ENCODE peak calls at places on chromosomes 3 and 15, in ten cellular contexts. G is AG04450; R is brain microvascular endothelial cell; M is astrocyte; H is bronchial epithelial cell; W is endothelial cell; T is Calu3; F is fibroblast of pulmonary artery; E is CD14-positive monocyte; V is CD4-positive, alpha-beta T cell. C is an unnamed sample.

GRCh38 chr15:67049351-67050044 is 15.9 kb upstream of the SMAD3 start:
- DNase-seq in E (no peak), F (peak), T (peak), V (no peak), H (peak), R (peak), G (no peak), M (peak), W (no peak), C (peak)

GRCh38 chr3:23455775-23456174 is 252.6 kb downstream of the UBE2E2 start:
- DNase-seq in H (peak), R (peak), E (no peak), V (no peak), F (peak), W (no peak), M (peak), T (no peak), G (peak), C (peak)

GRCh38 chr3:24003466-24003865 is 58.4 kb downstream of the NR1D2 start:
- DNase-seq in T (no peak), V (no peak), R (no peak), H (no peak), E (no peak), W (no peak), M (no peak), F (no peak), G (no peak), C (no peak)

GRCh38 chr3:181710581-181711255 is 1.0 kb upstream of the SOX2 start:
- DNase-seq in H (no peak), M (peak), F (no peak), R (no peak), W (no peak), G (no peak), V (no peak), E (no peak), T (no peak), C (no peak)

GRCh38 chr15:39153718-39154117 is 427.2 kb upstream of the THBS1 start:
- DNase-seq in H (no peak), E (no peak), G (no peak), F (no peak), V (no peak), R (no peak), T (peak), W (no peak), M (no peak), C (peak)

GRCh38 chr3:117926819-117927218 is 1107.8 kb downstream of the IGSF11 start:
- DNase-seq in G (no peak), R (no peak), F (no peak), T (no peak), E (no peak), V (no peak), W (no peak), M (no peak), H (no peak), C (no peak)

GRCh38 chr15:77025941-77026411 is 31.1 kb downstream of the PSTPIP1 start:
- DNase-seq in F (no peak), E (peak), T (no peak), M (no peak), H (no peak), R (no peak), G (no peak), V (no peak), W (no peak), C (no peak)

GRCh38 chr3:69072928-69073327 is 7.2 kb downstream of the UBA3 start:
- DNase-seq in R (no peak), E (no peak), M (no peak), F (no peak), H (no peak), G (no peak), W (no peak), V (no peak), T (no peak), C (no peak)

GRCh38 chr15:61186905-61187865 is 41.9 kb downstream of the RORA start:
- DNase-seq in E (no peak), F (peak), G (no peak), T (no peak), W (no peak), R (no peak), V (no peak), M (peak), H (no peak), C (no peak)

GRCh38 chr15:77028451-77029165 is 33.7 kb downstream of the PSTPIP1 start:
- DNase-seq in T (no peak), R (no peak), E (peak), W (peak), F (no peak), M (no peak), G (no peak), H (no peak), V (no peak), C (no peak)

GRCh38 chr15:79066391-79067090 is 24.0 kb downstream of the RASGRF1 start:
- DNase-seq in G (no peak), V (no peak), F (no peak), T (no peak), W (no peak), M (no peak), R (no peak), H (no peak), E (no peak), C (no peak)

GRCh38 chr3:100429187-100429586 is 27.8 kb downstream of the LNP1 start:
- DNase-seq in T (no peak), W (no peak), V (no peak), G (no peak), R (no peak), H (no peak), M (no peak), F (no peak), E (no peak), C (no peak)

GRCh38 chr3:137692803-137693431 is 71.2 kb upstream of the SOX14 start:
- DNase-seq in M (no peak), V (no peak), E (no peak), W (peak), G (no peak), T (peak), R (no peak), H (peak), F (no peak), C (peak)

GRCh38 chr3:159763466-159764210 is 225.0 kb upstream of the IL12A start:
- DNase-seq in H (peak), G (peak), M (peak), W (peak), T (peak), R (peak), F (peak), E (no peak), V (no peak), C (peak)

GRCh38 chr3:164417955-164418354 is 660.3 kb downstream of the SI start:
- DNase-seq in H (no peak), M (no peak), E (no peak), W (no peak), R (no peak), F (no peak), T (no peak), G (no peak), V (no peak), C (no peak)

DNA sequence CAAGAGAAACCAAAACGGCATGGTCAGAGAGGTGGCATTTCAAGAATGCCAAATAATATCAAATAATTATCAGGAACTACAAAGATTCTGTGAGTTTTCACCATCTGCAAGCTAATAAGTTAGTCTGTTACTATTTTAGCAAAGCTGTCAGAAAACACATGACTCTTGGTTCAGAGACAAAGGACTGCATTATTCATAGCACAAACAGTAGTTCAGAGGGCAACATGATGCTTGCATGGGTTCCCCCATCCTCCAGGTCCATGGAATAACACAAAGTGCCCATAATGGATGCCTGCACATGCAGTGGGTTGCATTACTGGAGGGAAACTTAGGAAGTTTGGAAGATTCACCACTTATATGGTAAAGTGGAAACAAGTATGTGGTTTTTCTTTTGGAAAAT is 228.8 kb upstream of the ALCAM start:
- DNase-seq in R (no peak), W (no peak), F (peak), T (no peak), G (no peak), M (no peak), V (no peak), H (no peak), E (no peak), C (no peak)
- TF ChIP-seq CTCF in R (no peak), W (no peak), F (no peak), T (no peak), G (no peak), M (no peak), V (no peak), H (no peak), E (no peak), C (no peak)

DNA sequence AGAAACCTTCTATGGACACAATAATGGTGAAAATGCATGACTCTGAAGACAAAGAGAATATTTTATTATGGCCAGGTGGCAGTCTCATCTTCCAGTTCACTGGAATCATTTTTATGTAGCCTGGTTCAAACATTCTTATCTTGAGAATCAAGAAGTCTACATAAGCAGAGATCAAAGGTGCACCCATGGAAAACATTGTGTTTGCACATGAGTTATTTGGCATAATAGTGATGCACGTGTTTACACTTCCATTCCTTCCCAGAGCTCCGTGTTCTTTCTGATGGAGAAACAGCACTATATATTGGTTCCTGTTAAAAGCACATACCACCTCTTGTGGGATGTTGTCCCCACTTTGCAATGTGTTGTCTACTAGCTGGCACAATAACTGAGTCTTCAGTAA is 572.2 kb downstream of the GRM7 start:
- DNase-seq in F (no peak), E (no peak), R (no peak), T (no peak), V (no peak), M (no peak), G (no peak), W (no peak), H (no peak), C (no peak)
- TF ChIP-seq CTCF in F (no peak), E (no peak), R (no peak), T (no peak), V (no peak), M (no peak), G (no peak), W (no peak), H (no peak), C (no peak)

DNA sequence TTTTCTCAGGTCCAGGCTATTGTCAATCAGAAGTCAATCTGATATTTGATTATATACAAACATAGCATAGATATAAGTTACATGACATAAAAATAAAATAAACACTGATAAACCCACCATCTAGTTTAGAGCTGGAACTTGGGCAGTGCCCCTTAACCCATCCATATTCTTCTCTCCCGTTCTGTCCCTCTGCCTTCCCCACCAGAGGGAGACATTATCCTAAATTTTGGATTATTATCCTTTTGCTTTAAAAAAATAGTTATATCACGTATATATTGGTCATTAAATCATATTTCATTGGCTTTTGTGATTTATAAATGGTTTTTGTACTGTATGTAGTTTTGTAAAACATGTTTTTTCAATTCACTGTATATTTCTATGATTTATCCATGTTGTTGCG is 107.9 kb downstream of the GMPS start:
- DNase-seq in G (no peak), V (no peak), H (no peak), R (no peak), E (no peak), W (no peak), M (no peak), F (no peak), T (no peak), C (peak)
- TF ChIP-seq CTCF in G (peak), V (no peak), H (no peak), R (peak), E (no peak), W (no peak), M (peak), F (peak), T (no peak), C (peak)

GRCh38 chr3:65712156-65712555 is 326.6 kb downstream of the MAGI1 start:
- DNase-seq in M (peak), H (no peak), W (no peak), G (peak), E (no peak), V (no peak), R (no peak), T (no peak), F (peak), C (no peak)
- TF ChIP-seq CTCF in M (no peak), H (no peak), W (no peak), G (no peak), E (no peak), V (no peak), R (no peak), T (no peak), F (no peak), C (no peak)

GRCh38 chr3:128317698-128318231 is 148.9 kb downstream of the DNAJB8 start:
- DNase-seq in F (peak), V (no peak), R (no peak), E (peak), H (no peak), W (no peak), M (no peak), T (no peak), G (no peak), C (no peak)
- TF ChIP-seq CTCF in F (no peak), V (no peak), R (no peak), E (no peak), H (no peak), W (no peak), M (no peak), T (no peak), G (no peak), C (no peak)

GRCh38 chr3:163056874-163057497 is 1560.4 kb downstream of the OTOL1 start:
- DNase-seq in F (peak), M (no peak), H (peak), E (no peak), V (no peak), W (peak), R (peak), T (peak), G (peak), C (peak)
- TF ChIP-seq CTCF in F (peak), M (peak), H (peak), E (peak), V (no peak), W (peak), R (peak), T (peak), G (peak), C (peak)

GRCh38 chr15:69032703-69033373 is 18.3 kb downstream of the NOX5 start:
- DNase-seq in G (no peak), V (no peak), H (no peak), T (no peak), E (no peak), W (no peak), F (no peak), M (no peak), R (no peak), C (no peak)

GRCh38 chr15:69032006-69032405 is 17.5 kb downstream of the NOX5 start:
- DNase-seq in V (no peak), F (no peak), M (no peak), G (no peak), H (no peak), W (no peak), R (no peak), T (no peak), E (no peak), C (peak)

GRCh38 chr15:69034352-69034751 is 19.9 kb downstream of the NOX5 start:
- DNase-seq in H (peak), R (peak), M (peak), G (peak), W (no peak), E (no peak), T (no peak), V (no peak), F (peak), C (peak)

GRCh38 chr15:69027976-69028518 is 13.6 kb downstream of the NOX5 start:
- DNase-seq in G (no peak), V (no peak), W (no peak), E (no peak), T (no peak), F (no peak), M (no peak), H (no peak), R (no peak), C (no peak)

GRCh38 chr15:69031013-69032001 is 16.8 kb downstream of the NOX5 start:
- DNase-seq in G (no peak), M (peak), W (peak), E (peak), T (peak), V (no peak), H (peak), R (peak), F (peak), C (peak)
- TF ChIP-seq CTCF in G (peak), M (no peak), W (peak), E (peak), T (peak), V (peak), H (peak), R (peak), F (peak), C (peak)

DNA sequence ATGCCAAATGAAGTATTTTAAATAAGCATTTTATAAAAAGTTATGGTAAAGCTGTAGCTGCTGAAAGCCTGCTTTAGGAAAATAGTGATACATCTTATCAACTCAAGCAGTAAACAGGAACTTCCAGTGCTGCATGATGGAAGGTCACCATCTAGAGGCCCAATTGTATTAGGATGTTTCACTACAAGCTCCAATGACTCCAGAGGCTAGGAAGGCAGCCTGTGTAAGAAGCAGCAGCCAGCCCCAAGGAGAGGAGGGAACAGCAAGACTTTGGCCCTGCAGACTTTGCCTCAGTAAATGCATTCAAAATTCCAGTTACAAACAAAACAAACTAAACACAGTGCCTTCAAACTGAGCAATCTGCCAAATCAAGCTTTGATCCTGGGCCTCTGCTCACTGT is 32.1 kb downstream of the ILDR1 start:
- DNase-seq in T (no peak), R (no peak), G (no peak), E (no peak), V (no peak), W (no peak), M (no peak), H (peak), F (peak), C (peak)
- TF ChIP-seq CTCF in T (no peak), R (no peak), G (no peak), E (peak), V (no peak), W (no peak), M (no peak), H (peak), F (no peak), C (peak)

DNA sequence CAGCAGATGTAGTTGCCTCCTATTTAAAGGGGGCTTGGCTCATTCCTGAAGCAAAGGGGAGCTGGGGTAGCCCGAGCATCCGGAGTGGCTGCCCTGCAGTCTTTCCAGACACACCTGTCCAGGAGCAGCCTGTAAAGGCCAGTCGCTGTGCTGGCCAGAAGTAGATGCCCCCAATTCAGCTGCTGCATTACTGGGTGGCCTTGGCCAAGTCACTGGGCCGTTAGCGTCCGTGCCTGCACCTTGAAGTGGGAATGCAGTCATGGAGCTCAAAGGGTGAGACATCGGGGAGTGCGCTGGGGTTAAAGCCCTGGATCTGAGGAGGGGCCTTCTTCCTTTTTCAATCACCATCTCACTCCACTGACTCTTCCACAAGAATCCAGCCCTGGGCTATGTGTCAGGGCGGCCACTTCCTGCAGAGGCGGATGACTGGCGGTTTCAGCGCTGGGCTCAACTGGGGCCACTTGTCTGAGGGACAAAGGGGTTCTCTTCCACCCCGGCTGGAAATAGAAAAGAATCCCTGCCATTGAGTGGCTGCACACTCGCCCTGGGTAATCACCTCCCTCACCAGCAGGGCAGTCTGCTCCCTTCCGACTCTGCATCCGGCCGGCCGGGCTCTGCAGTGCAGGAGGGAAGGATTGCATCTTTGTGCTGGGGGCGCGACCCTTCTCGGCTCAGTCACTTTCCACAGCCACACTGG is 11.8 kb downstream of the ALDH1A3 start:
- DNase-seq in G (no peak), W (peak), E (no peak), M (no peak), V (no peak), R (peak), T (no peak), F (no peak), H (no peak), C (peak)
- TF ChIP-seq CTCF in G (no peak), W (no peak), E (no peak), M (no peak), V (no peak), R (peak), T (no peak), F (no peak), H (no peak), C (no peak)

GRCh38 chr3:49006591-49007067 is 562 bp upstream of the WDR6 start:
- DNase-seq in F (peak), H (no peak), G (no peak), W (no peak), M (peak), R (no peak), T (no peak), E (no peak), V (no peak), C (no peak)

GRCh38 chr3:49005998-49006397 is 1.2 kb upstream of the WDR6 start:
- DNase-seq in R (no peak), T (no peak), V (no peak), H (no peak), W (no peak), M (no peak), G (no peak), F (no peak), E (no peak), C (no peak)

GRCh38 chr3:49007771-49008528 is 759 bp downstream of the WDR6 start:
- DNase-seq in F (peak), H (peak), W (peak), R (peak), V (peak), G (peak), E (peak), T (peak), M (peak), C (peak)

GRCh38 chr3:49005298-49005680 is 1.9 kb upstream of the WDR6 start:
- DNase-seq in W (no peak), G (no peak), R (no peak), H (no peak), V (no peak), F (no peak), T (no peak), E (no peak), M (no peak), C (no peak)

DNA sequence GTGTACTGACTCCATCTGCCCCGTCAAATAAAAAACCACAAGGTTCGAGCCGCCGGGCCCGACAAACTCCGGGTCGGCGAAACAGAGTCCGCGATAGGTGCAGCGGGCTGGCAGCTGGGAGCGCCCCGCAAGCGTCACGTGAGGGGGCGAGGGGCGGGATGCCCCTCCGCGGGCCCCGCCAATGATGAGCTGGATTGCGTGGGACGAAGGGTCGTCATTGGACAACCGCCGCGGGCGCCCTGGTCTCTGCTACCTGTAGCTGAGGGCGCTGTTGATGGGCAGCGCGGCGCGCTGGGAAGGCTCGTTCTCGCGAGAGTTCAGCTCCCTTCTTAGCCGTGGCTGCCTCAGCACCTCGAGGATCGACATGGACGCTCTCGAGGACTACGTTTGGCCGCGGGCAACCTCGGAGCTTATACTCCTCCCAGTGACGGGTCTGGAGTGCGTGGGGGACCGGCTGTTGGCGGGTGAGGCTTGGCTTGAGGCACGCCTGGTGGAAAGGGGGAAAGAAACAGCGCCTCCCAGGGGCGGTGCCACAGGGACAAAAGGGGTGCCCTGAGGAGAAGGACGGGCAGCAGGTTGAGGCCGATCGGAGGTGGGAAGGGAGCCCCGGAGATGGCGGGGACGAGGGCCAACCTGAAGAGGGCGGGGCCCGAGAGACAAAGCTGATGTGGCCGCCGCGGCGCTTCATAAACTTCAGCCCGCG is at the start of gene WDR6:
- DNase-seq in M (peak), W (peak), V (peak), F (peak), T (peak), R (peak), G (peak), H (peak), E (peak), C (peak)
- TF ChIP-seq CTCF in M (no peak), W (peak), V (peak), F (peak), T (no peak), R (peak), G (peak), H (peak), E (peak), C (peak)